ENCODE peak calls at places on chromosomes 12 and 14, in five cellular contexts. U is trophoblast cell, W is H1, O is mesenchymal stem cell, Q is neuronal stem cell. Y is an unnamed sample.

GRCh38 chr12:19288603-19289244 is 150.6 kb upstream of the AEBP2 start:
- DNase-seq in W (no peak), U (no peak), O (peak; percentile 56), Q (peak; percentile 6), Y (peak; percentile 44)

GRCh38 chr12:48004039-48004940 is at the start of gene COL2A1:
- DNase-seq in U (peak; percentile 25), Q (peak; percentile 96), O (peak; percentile 40), W (peak; percentile 88), Y (peak; percentile 12)

GRCh38 chr12:57128519-57129247 is 400 bp downstream of the LRP1 start:
- DNase-seq in O (no peak), U (no peak), Q (no peak), W (peak; percentile 79), Y (no peak)

GRCh38 chr12:107331471-107331870 is 238.1 kb upstream of the CRY1 start:
- DNase-seq in U (no peak), O (no peak), Q (no peak), W (no peak), Y (no peak)

GRCh38 chr14:32998433-32998832 is 59.8 kb downstream of the NPAS3 start:
- DNase-seq in Q (no peak), U (no peak), O (no peak), W (no peak), Y (peak; percentile 9)

GRCh38 chr12:114685869-114686268 is 1.9 kb upstream of the TBX3 start:
- DNase-seq in O (no peak), U (no peak), W (no peak), Q (no peak), Y (peak; percentile 71)

GRCh38 chr14:76089151-76089550 is 62.6 kb upstream of the GPATCH2L start:
- DNase-seq in U (no peak), W (no peak), O (no peak), Q (no peak), Y (no peak)

GRCh38 chr12:124122722-124123121 is 149.7 kb downstream of the ZNF664 start:
- DNase-seq in W (no peak), Q (no peak), U (no peak), O (no peak), Y (no peak)

GRCh38 chr12:2460051-2460450 is 334.7 kb upstream of the FKBP4 start:
- DNase-seq in Q (no peak), O (no peak), U (no peak), W (no peak), Y (no peak)

GRCh38 chr14:21039585-21040369 is 2.4 kb upstream of the RNASE7 start:
- DNase-seq in O (peak; percentile 76), Q (peak; percentile 44), U (peak; percentile 7), W (peak; percentile 53), Y (peak; percentile 67)

GRCh38 chr12:121451931-121452330 is 52.0 kb downstream of the RNF34 start:
- DNase-seq in W (no peak), Q (no peak), U (no peak), O (peak; percentile 20), Y (no peak)

GRCh38 chr12:96220902-96221301 is 26.7 kb downstream of the ELK3 start:
- DNase-seq in W (no peak), O (no peak), Q (no peak), U (peak; percentile 56), Y (peak; percentile 67)

GRCh38 chr12:49568442-49568776 is 467 bp upstream of the MCRS1 start:
- DNase-seq in U (no peak), Q (no peak), O (no peak), W (no peak), Y (no peak)

GRCh38 chr14:80576401-80576800 is 365.1 kb upstream of the DIO2 start:
- DNase-seq in Q (no peak), O (no peak), W (no peak), U (no peak), Y (no peak)

GRCh38 chr12:57224973-57225679 is 4.4 kb upstream of the SHMT2 start:
- DNase-seq in W (peak; percentile 94), Q (no peak), U (no peak), O (peak; percentile 38), Y (no peak)

GRCh38 chr12:54032627-54033100 is at the start of gene HOXC5:
- DNase-seq in U (peak; percentile 60), O (peak; percentile 82), Q (peak; percentile 76), W (peak; percentile 93), Y (peak; percentile 38)

GRCh38 chr14:79645753-79646362 is 565.4 kb downstream of the DIO2 start:
- DNase-seq in O (no peak), U (no peak), W (no peak), Q (no peak), Y (no peak)

GRCh38 chr12:106019130-106019529 is 119.6 kb downstream of the NUAK1 start:
- DNase-seq in O (no peak), Q (no peak), U (no peak), W (no peak), Y (no peak)

DNA sequence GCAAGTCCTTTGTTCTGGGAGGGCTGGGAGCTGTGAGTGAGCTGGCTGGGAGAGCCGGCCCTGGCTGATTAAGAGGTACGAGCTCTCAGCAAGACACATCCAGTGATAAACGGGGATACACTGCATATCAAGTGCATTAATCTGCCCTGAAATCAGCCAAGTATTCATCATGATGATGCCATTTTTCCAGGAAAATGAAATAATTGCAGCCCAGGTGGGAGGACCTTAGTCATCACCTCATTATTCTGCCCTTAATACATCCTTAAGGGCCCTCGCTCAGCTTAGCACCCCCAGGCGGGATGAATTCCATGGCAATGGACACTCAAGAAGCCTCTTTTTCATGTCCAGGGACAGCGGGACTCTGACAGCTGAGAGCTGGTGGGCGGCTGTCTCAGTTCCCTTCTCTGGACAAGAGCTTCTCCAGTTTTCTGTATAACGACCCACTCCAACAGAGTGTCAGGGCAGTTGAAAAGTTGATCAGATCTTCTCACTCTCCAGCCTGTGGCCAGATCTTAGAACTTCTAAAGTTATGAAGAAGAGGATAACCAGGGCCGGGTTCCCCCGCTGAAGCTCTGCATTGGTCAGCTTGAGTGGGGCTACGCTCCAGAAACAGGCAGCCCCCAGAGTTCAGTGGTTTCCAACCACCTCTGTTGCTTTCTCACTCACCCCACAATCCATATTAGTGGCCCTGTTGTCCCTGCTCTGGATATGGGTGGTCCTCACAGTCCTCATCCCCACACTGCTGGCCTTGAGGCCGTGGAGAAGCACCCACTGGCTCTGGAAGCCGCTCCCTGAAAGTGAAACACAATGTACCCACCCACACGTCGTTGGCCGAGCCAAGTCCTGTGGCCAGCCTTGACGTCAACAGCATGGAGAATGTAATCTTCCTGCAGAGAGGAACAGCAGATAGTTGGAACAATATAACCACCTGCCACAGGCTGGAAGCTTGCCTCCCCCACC is 306.2 kb upstream of the DIO3 start:
- DNase-seq in Q (no peak), O (no peak), W (no peak), U (peak; percentile 20), Y (no peak)
- H2BK5ac ChIP-seq in Q (no peak overlapping the region), O (no peak overlapping the region), W (no peak overlapping the region), U (no peak overlapping the region), Y (no peak overlapping the region)

GRCh38 chr14:65211341-65211987 is 109.1 kb upstream of the MAX start:
- DNase-seq in W (no peak), O (peak; percentile 83), Q (no peak), U (no peak), Y (peak; percentile 85)

GRCh38 chr14:65213316-65213715 is 111.0 kb upstream of the MAX start:
- DNase-seq in O (no peak), W (no peak), U (no peak), Q (no peak), Y (no peak)

GRCh38 chr14:65210118-65210826 is 108.0 kb upstream of the MAX start:
- DNase-seq in U (no peak), O (peak; percentile 70), Q (no peak), W (no peak), Y (peak; percentile 29)

GRCh38 chr14:65210827-65211192 is 108.5 kb upstream of the MAX start:
- DNase-seq in Q (no peak), W (no peak), O (peak; percentile 27), U (no peak), Y (no peak)

DNA sequence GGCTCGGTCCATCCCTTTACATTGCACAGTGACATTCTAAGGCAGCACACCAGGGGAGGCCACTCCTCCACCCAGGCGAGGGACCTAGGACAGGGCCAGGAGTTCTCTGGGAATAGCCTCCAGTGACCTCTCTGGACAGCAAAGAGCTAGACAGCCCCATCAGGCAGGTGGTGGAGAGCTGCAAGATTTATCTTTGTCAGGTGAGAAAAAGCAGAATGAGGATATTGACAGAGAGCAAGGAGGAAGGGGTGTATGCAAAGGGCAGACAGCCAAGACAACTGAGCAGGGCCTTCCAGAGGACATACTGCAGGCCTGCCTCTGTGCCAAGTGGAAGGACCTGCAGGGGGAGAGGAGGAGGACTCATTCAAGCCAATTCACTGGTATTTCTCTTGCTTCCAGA is 112.4 kb upstream of the MAX start:
- DNase-seq in Q (no peak), O (no peak), W (no peak), U (no peak), Y (no peak)
- H2BK5ac ChIP-seq in Q (no peak overlapping the region), O (no peak overlapping the region), W (no peak overlapping the region), U (peak overlapping the region; percentile 16), Y (no peak overlapping the region)

DNA sequence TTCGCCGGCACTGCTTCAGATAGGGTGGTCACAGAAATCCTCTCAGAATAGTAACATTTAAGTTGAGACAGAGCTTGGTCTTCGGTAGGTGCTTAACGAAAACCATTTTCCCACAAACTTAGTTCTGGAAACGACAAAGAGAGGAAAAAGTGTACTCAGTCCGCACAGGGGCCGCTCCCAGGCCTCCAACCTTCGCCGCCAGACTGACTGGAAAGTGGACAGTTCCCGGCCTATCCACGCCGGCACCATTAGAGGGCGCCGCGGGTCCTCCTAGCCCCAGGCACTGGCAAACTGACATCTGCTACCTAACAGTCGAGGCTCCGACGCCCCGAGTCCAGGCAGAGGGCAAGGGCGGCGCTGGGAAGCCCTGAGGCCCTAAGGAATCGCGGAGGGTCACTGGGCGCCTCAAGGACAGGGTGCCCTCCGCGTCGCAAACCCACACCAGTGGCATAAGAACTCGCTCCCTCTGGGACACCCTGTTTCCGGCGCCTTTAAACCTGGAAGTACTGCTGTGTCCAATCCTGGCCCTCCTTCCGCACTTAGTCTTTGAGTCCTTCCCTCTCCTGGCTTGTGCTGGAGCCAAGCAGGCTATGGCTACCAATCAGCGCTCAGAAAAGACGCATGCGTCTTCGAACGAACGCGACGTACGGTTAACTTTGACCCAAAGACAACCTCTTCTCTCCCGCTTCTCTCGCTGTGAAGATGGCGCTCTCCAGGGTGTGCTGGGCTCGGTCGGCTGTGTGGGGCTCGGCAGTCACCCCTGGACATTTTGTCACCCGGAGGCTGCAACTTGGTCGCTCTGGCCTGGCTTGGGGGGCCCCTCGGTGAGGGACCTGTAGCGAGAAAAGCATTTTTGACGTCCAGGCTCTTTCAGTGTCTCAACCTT is at the start of gene LETMD1:
- DNase-seq in W (peak; percentile 96), U (peak; percentile 98), Q (peak; percentile 92), O (peak; percentile 99), Y (peak; percentile 99)
- H2BK5ac ChIP-seq in W (peak within 1 kb of the TSS; percentile 95), U (peak within 1 kb of the TSS; percentile 95), Q (peak within 1 kb of the TSS; percentile 13), O (peak within 1 kb of the TSS; percentile 83), Y (peak within 1 kb of the TSS; percentile 88)

DNA sequence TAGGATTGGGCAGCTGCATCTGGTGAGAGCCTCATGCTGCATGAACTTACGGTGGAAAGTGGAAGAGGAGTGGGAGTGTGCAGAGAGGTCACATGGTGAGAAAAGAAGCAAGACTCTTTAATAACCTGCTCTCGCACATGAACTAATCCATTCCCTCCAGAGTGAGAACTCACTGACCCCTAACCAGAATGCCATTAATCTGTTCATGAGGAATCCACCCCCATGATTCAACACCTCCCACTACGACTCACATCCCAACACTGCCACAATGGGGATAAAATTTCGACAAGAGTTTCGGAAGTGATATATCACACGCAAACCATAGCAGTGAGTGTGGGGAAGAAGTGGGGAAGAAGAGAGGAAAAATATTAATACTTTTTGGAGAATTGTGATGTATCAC is 377.4 kb downstream of the NAV3 start:
- DNase-seq in W (no peak), O (no peak), U (no peak), Q (no peak), Y (peak; percentile 43)
- H2BK5ac ChIP-seq in W (no peak overlapping the region), O (no peak overlapping the region), U (no peak overlapping the region), Q (no peak overlapping the region), Y (peak overlapping the region; percentile 1)

GRCh38 chr12:87670448-87670847 is 358.8 kb downstream of the C12orf50 start:
- DNase-seq in W (no peak), Q (no peak), O (no peak), U (no peak), Y (no peak)
- H2BK5ac ChIP-seq in W (no peak overlapping the region), Q (no peak overlapping the region), O (no peak overlapping the region), U (no peak overlapping the region), Y (no peak overlapping the region)